ENCODE peak calls at places on chromosomes 12 and 14, in four cellular contexts. F, T, N and G are unnamed samples.

GRCh38 chr12:52370906-52371608 is 3.8 kb upstream of the KRT85 start:
- DNase-seq in F (peak; percentile 53), T (no peak), N (no peak), G (no peak)

GRCh38 chr14:94543450-94544123 is 17.7 kb upstream of the SERPINA4 start:
- DNase-seq in F (peak; percentile 44), T (no peak), N (no peak), G (no peak)

GRCh38 chr12:90229771-90230170 is 521.1 kb upstream of the ATP2B1 start:
- DNase-seq in F (peak; percentile 30), T (no peak), N (no peak), G (no peak)

GRCh38 chr12:77974643-77975042 is 143.9 kb downstream of the NAV3 start:
- DNase-seq in F (no peak), T (no peak), N (no peak), G (no peak)

GRCh38 chr14:63418020-63418419 is 99.3 kb upstream of the GPHB5 start:
- DNase-seq in F (no peak), T (peak; percentile 83), N (no peak), G (no peak)

GRCh38 chr14:68789002-68789797 is 3.7 kb downstream of the ZFP36L1 start:
- DNase-seq in F (peak; percentile 81), T (peak; percentile 92), N (peak; percentile 56), G (peak; percentile 89)

GRCh38 chr12:11719678-11720099 is 70.2 kb downstream of the ETV6 start:
- DNase-seq in F (peak; percentile 92), T (no peak), N (no peak), G (no peak)

GRCh38 chr14:95713596-95714371 is at the start of gene TCL1A:
- DNase-seq in F (no peak), T (peak; percentile 70), N (peak; percentile 82), G (peak; percentile 93)

GRCh38 chr14:52370406-52370911 is 56.3 kb downstream of the PTGER2 start:
- DNase-seq in F (no peak), T (peak; percentile 43), N (no peak), G (no peak)

GRCh38 chr12:46359667-46360280 is 12.8 kb downstream of the SLC38A2 start:
- DNase-seq in F (peak; percentile 19), T (no peak), N (no peak), G (no peak)